ENCODE peak calls at places on chromosomes 11 and 22, in eight cellular contexts. N, Z, S, E, B, L, D and Q are unnamed samples.

GRCh38 chr11:87290304-87290922 is 252.7 kb downstream of the TMEM135 start:
- DNase-seq in S (no peak), E (no peak), L (peak), B (no peak), Z (peak), N (no peak), D (no peak), Q (no peak)

GRCh38 chr11:76763573-76764348 is 19.4 kb upstream of the TSKU start:
- DNase-seq in E (no peak), L (peak), Z (peak), S (no peak), N (no peak), B (no peak), D (peak), Q (no peak)

GRCh38 chr11:60251485-60252207 is 8.7 kb upstream of the MS4A4E start:
- DNase-seq in E (peak), Z (peak), B (no peak), S (peak), N (no peak), L (peak), D (peak), Q (peak)

GRCh38 chr22:27757928-27758525 is 43.5 kb downstream of the MN1 start:
- DNase-seq in D (no peak), S (no peak), N (no peak), Z (no peak), E (no peak), L (no peak), B (no peak), Q (no peak)

GRCh38 chr11:75924966-75925784 is 110.2 kb downstream of the UVRAG start:
- DNase-seq in S (no peak), Z (no peak), L (peak), B (no peak), E (no peak), N (no peak), D (no peak), Q (no peak)

GRCh38 chr22:36463783-36464184 is 17.7 kb downstream of the TXN2 start:
- DNase-seq in S (no peak), L (no peak), E (no peak), Z (no peak), N (no peak), D (no peak), B (no peak), Q (no peak)

GRCh38 chr11:79439430-79439892 is 1.4 kb downstream of the TENM4 start:
- DNase-seq in S (no peak), B (no peak), Z (peak), L (no peak), N (no peak), E (no peak), D (no peak), Q (no peak)

GRCh38 chr11:74683941-74684481 is 47.2 kb downstream of the CHRDL2 start:
- DNase-seq in D (no peak), E (no peak), Z (peak), B (no peak), N (no peak), S (no peak), L (no peak), Q (no peak)

GRCh38 chr11:134356656-134357544 is 25.1 kb downstream of the GLB1L2 start:
- DNase-seq in Z (no peak), B (no peak), N (no peak), E (no peak), S (no peak), L (no peak), D (no peak), Q (no peak)

GRCh38 chr22:35705141-35705540 is 12.5 kb upstream of the APOL5 start:
- DNase-seq in E (no peak), Z (peak), N (no peak), D (peak), S (no peak), B (no peak), L (peak), Q (no peak)

GRCh38 chr11:67415501-67416304 is at the start of gene CARNS1:
- DNase-seq in N (no peak), L (no peak), Z (no peak), D (no peak), B (no peak), E (no peak), S (no peak), Q (no peak)

GRCh38 chr22:20951932-20952380 is 15.1 kb upstream of the AIFM3 start:
- DNase-seq in N (no peak), B (no peak), Z (no peak), L (no peak), D (no peak), S (no peak), E (no peak), Q (no peak)

GRCh38 chr11:8834379-8834778 is 76.6 kb upstream of the AKIP1 start:
- DNase-seq in N (no peak), S (no peak), B (no peak), D (no peak), E (no peak), Z (peak), L (peak), Q (no peak)

GRCh38 chr11:35791088-35791958 is 128.7 kb downstream of the TRIM44 start:
- DNase-seq in B (no peak), N (no peak), L (peak), E (no peak), S (no peak), D (no peak), Z (no peak), Q (no peak)

GRCh38 chr22:40922484-40923303 is 28.5 kb upstream of the RBX1 start:
- DNase-seq in D (peak), L (peak), E (no peak), N (no peak), B (peak), Z (peak), S (no peak), Q (no peak)

GRCh38 chr11:93849751-93850584 is 450 bp downstream of the VSTM5 start:
- DNase-seq in N (no peak), L (peak), D (no peak), S (no peak), B (no peak), E (no peak), Z (peak), Q (no peak)

GRCh38 chr22:25747245-25747944 is 5.4 kb downstream of the MYO18B start:
- DNase-seq in S (no peak), N (no peak), L (peak), D (peak), B (no peak), Z (peak), E (no peak), Q (no peak)

GRCh38 chr11:33701831-33702230 is 1.2 kb upstream of the C11orf91 start:
- DNase-seq in E (no peak), S (no peak), B (no peak), N (no peak), Z (peak), L (peak), D (peak), Q (no peak)

GRCh38 chr11:128550261-128550821 is 37.0 kb downstream of the ETS1 start:
- DNase-seq in L (no peak), B (no peak), S (no peak), Z (no peak), D (no peak), N (no peak), E (no peak), Q (no peak)

GRCh38 chr11:79100093-79100704 is 340.6 kb downstream of the TENM4 start:
- DNase-seq in S (peak), L (peak), E (no peak), D (no peak), Z (peak), N (no peak), B (no peak), Q (no peak)

GRCh38 chr11:35629511-35629910 is 11.3 kb downstream of the FJX1 start:
- DNase-seq in S (no peak), E (no peak), Z (peak), N (no peak), L (no peak), D (no peak), B (no peak), Q (no peak)

GRCh38 chr11:10657308-10658271 is 36.0 kb downstream of the IRAG1 start:
- DNase-seq in S (peak), E (no peak), B (no peak), N (no peak), Z (peak), D (peak), L (peak), Q (no peak)

GRCh38 chr11:121669422-121669821 is 216.7 kb upstream of the SORL1-AS1 start:
- DNase-seq in L (no peak), N (no peak), S (no peak), D (no peak), E (no peak), Z (no peak), B (no peak), Q (no peak)

GRCh38 chr22:50008151-50009040 is 4.2 kb downstream of the IL17REL start:
- DNase-seq in N (no peak), L (no peak), S (no peak), B (no peak), Z (no peak), D (no peak), E (no peak), Q (no peak)

GRCh38 chr11:129224538-129224937 is 32.4 kb upstream of the ARHGAP32 start:
- DNase-seq in E (no peak), D (no peak), S (no peak), B (no peak), N (no peak), Z (no peak), L (no peak), Q (no peak)

GRCh38 chr11:63277345-63277943 is 34.0 kb upstream of the SLC22A25 start:
- DNase-seq in E (no peak), Z (no peak), S (no peak), N (no peak), L (no peak), B (no peak), D (no peak), Q (no peak)

GRCh38 chr11:36075053-36075452 is 131.2 kb downstream of the LDLRAD3 start:
- DNase-seq in E (no peak), Z (peak), D (peak), N (no peak), L (peak), S (no peak), B (no peak), Q (no peak)

GRCh38 chr11:66891849-66892660 is 35.2 kb downstream of the LRFN4 start:
- DNase-seq in B (no peak), L (peak), Z (peak), N (no peak), E (no peak), S (peak), D (peak), Q (no peak)

GRCh38 chr11:12377106-12377823 is at the start of gene PARVA:
- DNase-seq in D (no peak), E (peak), Z (peak), L (peak), B (no peak), S (no peak), N (no peak), Q (no peak)

GRCh38 chr11:125626381-125626950 is 1.5 kb downstream of the CHEK1 start:
- DNase-seq in Z (no peak), N (no peak), B (peak), S (no peak), E (no peak), D (no peak), L (no peak), Q (peak)

GRCh38 chr22:42608481-42609361 is 6.0 kb downstream of the POLDIP3 start:
- DNase-seq in Z (peak), B (no peak), S (peak), N (no peak), D (no peak), E (no peak), L (peak), Q (no peak)

GRCh38 chr11:69170704-69171103 is 15.0 kb downstream of the SMIM38 start:
- DNase-seq in L (no peak), D (no peak), B (no peak), N (no peak), Z (no peak), S (no peak), E (no peak), Q (no peak)

GRCh38 chr11:26507229-26507628 is 64.8 kb downstream of the MUC15 start:
- DNase-seq in E (no peak), N (no peak), Z (no peak), D (no peak), B (no peak), L (no peak), S (no peak), Q (no peak)

GRCh38 chr11:48013269-48013901 is 33.0 kb downstream of the PTPRJ start:
- DNase-seq in L (no peak), S (peak), B (peak), Z (peak), E (no peak), D (no peak), N (no peak), Q (peak)

GRCh38 chr11:11691296-11692141 is 69.7 kb upstream of the GALNT18 start:
- DNase-seq in N (no peak), B (no peak), D (no peak), E (peak), S (no peak), Z (no peak), L (no peak), Q (no peak)

GRCh38 chr11:64609436-64610047 is 18.5 kb downstream of the SLC22A12 start:
- DNase-seq in L (no peak), D (no peak), N (no peak), S (no peak), E (no peak), B (no peak), Z (no peak), Q (no peak)